ENCODE peak calls at places on chromosomes 4 and X, in five cellular contexts. T is spleen, O is GM04504, R is iPS-NIHi11, A is NCI-H526 treated with DMSO at 0.1 percent for 48 hours. Y is an unnamed sample.

GRCh38 chr4:165953181-165953580 is 80.1 kb downstream of the TLL1 start:
- DNase-seq in T (no peak), O (no peak), R (no peak), A (no peak), Y (no peak)

GRCh38 chrX:132488092-132488749 is 617 bp downstream of the MBNL3 start:
- DNase-seq in T (no peak), O (no peak), R (no peak), A (peak; percentile 17), Y (no peak)

GRCh38 chr4:75255261-75255660 is 258.9 kb downstream of the RCHY1 start:
- DNase-seq in T (no peak), O (no peak), R (no peak), A (no peak), Y (no peak)

GRCh38 chr4:99013402-99013843 is 17.9 kb downstream of the METAP1 start:
- DNase-seq in T (no peak), O (no peak), R (no peak), A (no peak), Y (no peak)

GRCh38 chr4:184473515-184474260 is 662 bp downstream of the IRF2 start:
- DNase-seq in T (peak; percentile 92), O (peak; percentile 10), R (peak; percentile 63), A (peak; percentile 39), Y (no peak)

GRCh38 chrX:57156397-57157049 is 19.3 kb upstream of the SPIN2A start:
- DNase-seq in T (no peak), O (no peak), R (peak; percentile 34), A (peak; percentile 36), Y (no peak)

GRCh38 chrX:119583431-119584059 is 9.2 kb downstream of the UBE2A start:
- DNase-seq in T (no peak), O (no peak), R (no peak), A (no peak), Y (no peak)

GRCh38 chrX:49919617-49920016 is 2.8 kb upstream of the CLCN5 start:
- DNase-seq in T (no peak), O (no peak), R (peak; percentile 32), A (no peak), Y (peak; percentile 17)

GRCh38 chr4:72896515-72896914 is 173.0 kb downstream of the COX18 start:
- DNase-seq in T (no peak), O (peak; percentile 81), R (no peak), A (no peak), Y (no peak)

GRCh38 chr4:41360911-41361830 is 104.4 kb downstream of the UCHL1 start:
- DNase-seq in T (peak; percentile 74), O (no peak), R (peak; percentile 44), A (no peak), Y (peak; percentile 37)

GRCh38 chrX:15653961-15654360 is 10.6 kb downstream of the CLTRN start:
- DNase-seq in T (no peak), O (no peak), R (no peak), A (no peak), Y (no peak)

GRCh38 chrX:30680618-30681017 is 27.4 kb downstream of the GK start:
- DNase-seq in T (no peak), O (no peak), R (no peak), A (no peak), Y (no peak)

GRCh38 chr4:107619065-107619464 is 101.0 kb downstream of the PAPSS1 start:
- DNase-seq in T (no peak), O (peak; percentile 89), R (no peak), A (no peak), Y (no peak)

Y was measured in NCI-H2227 treated with DMSO at 0.1 percent for 48 hours.